ENCODE peak calls at places on chromosomes 2 and 18, in five cellular contexts. Z is NT2/D1; W is lung; O is psoas muscle; N is naive thymus-derived CD4-positive, alpha-beta T cell. B is an unnamed sample. For H3K9me3, the result is how much of the 10 kb centered on the place peaks cover.

GRCh38 chr2:183010112-183010511 is 28.1 kb downstream of the NCKAP1 start:
- DNase-seq in N (no peak), Z (no peak), W (no peak), O (peak), B (peak)

GRCh38 chr2:216807861-216808272 is 52.0 kb downstream of the TNP1 start:
- DNase-seq in O (peak), N (no peak), W (peak), Z (no peak), B (no peak)

GRCh38 chr2:182379235-182379634 is 47.6 kb downstream of the PDE1A start:
- DNase-seq in W (no peak), Z (no peak), N (no peak), O (no peak), B (no peak)

GRCh38 chr2:18924905-18925691 is 335.7 kb upstream of the NT5C1B start:
- DNase-seq in Z (no peak), O (no peak), W (no peak), N (no peak), B (no peak)

GRCh38 chr2:58913082-58913726 is 672.1 kb upstream of the FANCL start:
- DNase-seq in O (no peak), Z (no peak), W (no peak), N (no peak), B (no peak)

GRCh38 chr2:231062776-231063175 is 6.1 kb downstream of the PSMD1 start:
- DNase-seq in O (no peak), N (no peak), W (no peak), Z (no peak), B (no peak)

GRCh38 chr2:173545364-173545734 is 190.7 kb downstream of the CDCA7 start:
- DNase-seq in O (no peak), Z (no peak), N (no peak), W (no peak), B (no peak)

GRCh38 chr2:85577386-85578242 is at the start of gene VAMP8:
- DNase-seq in O (peak), W (peak), N (peak), Z (no peak), B (no peak)

GRCh38 chr2:168490916-168491605 is 35.0 kb downstream of the CERS6 start:
- DNase-seq in W (no peak), Z (no peak), O (no peak), N (no peak), B (peak)

GRCh38 chr18:67845035-67845434 is 328.5 kb upstream of the DSEL start:
- DNase-seq in N (no peak), O (no peak), Z (no peak), W (no peak), B (no peak)

GRCh38 chr2:26567534-26567933 is 73.6 kb downstream of the CIB4 start:
- DNase-seq in W (no peak), O (no peak), Z (no peak), N (no peak), B (no peak)

GRCh38 chr2:30382995-30383394 is 64.1 kb upstream of the LCLAT1 start:
- DNase-seq in O (no peak), Z (no peak), N (no peak), W (no peak), B (no peak)

GRCh38 chr2:84782717-84783442 is 98.0 kb downstream of the TRABD2A start:
- DNase-seq in W (no peak), N (peak), Z (no peak), O (no peak), B (no peak)

GRCh38 chr18:67665266-67665665 is 148.7 kb upstream of the DSEL start:
- DNase-seq in W (no peak), Z (no peak), N (no peak), O (no peak), B (no peak)

GRCh38 chr18:45793295-45793965 is 32.0 kb upstream of the SIGLEC15 start:
- DNase-seq in O (no peak), N (no peak), W (no peak), Z (no peak), B (peak)

GRCh38 chr2:177733-178132 is 86.1 kb downstream of the SH3YL1 start:
- DNase-seq in N (no peak), O (no peak), Z (no peak), W (no peak), B (no peak)

GRCh38 chr2:19354417-19355022 is 3.9 kb downstream of the OSR1 start:
- DNase-seq in N (no peak), O (no peak), Z (no peak), W (no peak), B (no peak)

GRCh38 chr2:3354986-3355385 is 22.6 kb downstream of the EIPR1 start:
- DNase-seq in W (no peak), Z (no peak), O (no peak), N (no peak), B (no peak)

GRCh38 chr2:10457846-10458563 is 9.9 kb upstream of the ODC1 start:
- DNase-seq in O (no peak), Z (no peak), N (no peak), W (no peak), B (peak)

GRCh38 chr18:49019446-49020045 is 68.8 kb upstream of the SMAD7 start:
- DNase-seq in N (no peak), O (no peak), W (no peak), Z (no peak), B (no peak)

GRCh38 chr2:210318491-210318890 is 3.5 kb upstream of the MYL1 start:
- DNase-seq in O (no peak), N (no peak), Z (no peak), W (no peak), B (no peak)

GRCh38 chr2:210318891-210319290 is 3.9 kb upstream of the MYL1 start:
- DNase-seq in W (no peak), O (no peak), N (no peak), Z (no peak), B (no peak)

GRCh38 chr2:210324458-210324857 is 9.5 kb upstream of the MYL1 start:
- DNase-seq in N (no peak), W (no peak), Z (no peak), O (no peak), B (no peak)

DNA sequence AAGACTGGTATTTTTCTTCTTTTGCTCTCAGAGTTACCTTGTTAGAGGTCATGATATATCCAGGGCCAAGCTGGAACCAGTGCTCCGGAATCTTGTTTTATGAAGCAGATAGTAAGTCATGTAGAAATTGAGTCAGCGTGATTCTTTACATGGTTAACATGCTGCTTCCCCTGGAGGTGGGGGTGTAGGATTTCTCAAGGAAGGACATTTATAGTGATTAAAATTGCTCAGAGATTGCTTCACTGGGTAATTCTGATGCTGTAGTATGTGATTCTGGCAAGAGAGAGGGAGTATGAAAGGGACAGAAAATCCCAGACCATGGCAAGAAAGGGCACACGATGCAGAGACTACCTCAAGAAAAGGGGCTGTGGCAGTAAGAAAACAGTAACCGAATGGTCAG is 8.0 kb upstream of the MYL1 start:
- DNase-seq in O (no peak), W (no peak), Z (no peak), N (no peak), B (no peak)
- H3K9me3 ChIP-seq in O (under half), W (under half), Z (under half), N (under half), B (under half)

DNA sequence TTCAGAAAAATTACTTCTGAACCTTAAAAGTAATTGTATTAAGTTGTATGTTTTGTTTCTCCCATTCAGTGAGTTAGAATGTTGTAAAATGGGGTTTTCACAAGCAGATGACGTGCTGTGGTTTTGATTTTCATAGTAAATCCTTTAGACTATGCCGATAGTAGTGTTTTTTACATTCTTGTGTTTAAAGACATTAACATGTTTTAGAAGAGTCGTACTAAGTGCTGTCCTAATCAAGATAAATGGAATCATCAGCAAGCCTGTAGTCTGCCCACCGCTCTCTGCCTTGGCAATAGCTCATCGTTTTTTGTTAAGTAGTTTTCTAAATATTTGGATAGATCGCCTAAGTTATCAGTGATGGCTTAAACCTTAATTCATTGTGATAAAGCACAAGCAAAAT is 21.5 kb downstream of the PKP4 start:
- DNase-seq in O (no peak), W (no peak), N (no peak), Z (no peak), B (no peak)
- H3K4me3 ChIP-seq in O (no peak), W (no peak), N (no peak), Z (no peak), B (no peak)

GRCh38 chr18:80029690-80030089 is 4.5 kb upstream of the RBFA start:
- DNase-seq in O (no peak), Z (no peak), W (no peak), N (no peak), B (no peak)
- H3K9me3 ChIP-seq in O (under half), Z (under half), W (under half), N (under half), B (under half)

GRCh38 chr2:119680457-119681195 is 1.6 kb downstream of the TMEM177 start:
- DNase-seq in Z (no peak), W (no peak), N (no peak), O (no peak), B (no peak)

GRCh38 chr2:119678021-119678656 is 862 bp upstream of the TMEM177 start:
- DNase-seq in Z (no peak), N (peak), O (no peak), W (no peak), B (no peak)

GRCh38 chr2:119679526-119679837 is 481 bp downstream of the TMEM177 start:
- DNase-seq in N (no peak), W (no peak), Z (no peak), O (no peak), B (no peak)

GRCh38 chr2:119681196-119681867 is 2.3 kb downstream of the TMEM177 start:
- DNase-seq in W (no peak), N (no peak), Z (no peak), O (no peak), B (no peak)

GRCh38 chr2:119679846-119680245 is 845 bp downstream of the TMEM177 start:
- DNase-seq in W (no peak), N (no peak), O (no peak), Z (no peak), B (no peak)
- H3K4me3 ChIP-seq in W (no peak), N (peak), O (peak), Z (peak), B (peak)

DNA sequence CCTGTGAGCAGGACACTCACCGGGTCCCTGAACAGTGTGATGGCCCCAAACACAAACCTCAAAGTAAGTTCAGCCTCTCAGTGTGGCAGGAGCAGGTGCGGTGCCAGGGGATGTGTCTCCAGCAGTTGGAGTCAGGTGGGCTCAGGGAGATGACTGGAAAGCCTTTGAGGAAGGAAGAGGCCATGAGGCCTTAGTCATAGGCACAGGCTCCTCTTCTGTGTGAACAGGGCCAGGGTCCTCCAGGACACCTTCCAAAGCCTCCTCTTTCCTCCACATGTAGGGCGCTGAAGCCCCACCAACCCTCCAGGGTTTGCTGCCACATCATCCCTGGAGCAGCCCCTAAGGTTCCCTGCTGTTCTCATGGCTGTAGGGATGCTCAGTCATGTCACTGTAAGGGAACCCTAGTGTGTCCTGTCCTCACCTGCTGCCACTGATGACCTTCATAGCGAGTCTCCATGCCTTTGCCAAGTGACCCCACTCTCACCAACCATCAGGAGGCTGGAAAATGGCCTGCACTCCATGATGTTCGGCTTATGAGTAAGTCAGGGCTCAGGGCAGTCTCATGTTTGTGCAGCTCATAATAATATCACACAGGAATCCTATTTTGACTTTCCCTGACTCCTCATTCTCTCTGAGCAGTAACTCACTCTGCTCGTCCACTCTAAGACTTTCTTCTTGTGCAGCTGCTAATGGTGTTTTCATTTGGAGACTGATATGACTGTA is 1152.9 kb downstream of the RPIA start:
- DNase-seq in O (peak), Z (no peak), W (no peak), N (no peak), B (no peak)
- H3K9me3 ChIP-seq in O (under half), Z (under half), W (under half), N (under half), B (under half)